ENCODE peak calls at places on chromosomes 16 and 17, in six cellular contexts. E, V, C, O, J and A are unnamed samples.

GRCh38 chr16:53372942-53373871 is 61.1 kb upstream of the RBL2 start:
- DNase-seq in C (peak; percentile 9), J (no peak), V (no peak), O (no peak), E (peak; percentile 75), A (no peak)

GRCh38 chr17:19676901-19677300 is 28.4 kb downstream of the ALDH3A2 start:
- DNase-seq in V (no peak), C (no peak), O (no peak), J (no peak), E (no peak), A (no peak)

GRCh38 chr16:87505834-87506233 is 13.0 kb upstream of the ZCCHC14 start:
- DNase-seq in E (no peak), J (no peak), C (no peak), V (no peak), O (no peak), A (no peak)

GRCh38 chr17:43314582-43314981 is 80.8 kb upstream of the RNU2-1 start:
- DNase-seq in V (no peak), C (no peak), O (no peak), E (no peak), J (no peak), A (peak; percentile 50)

GRCh38 chr17:50893183-50893993 is 27.2 kb upstream of the TOB1 start:
- DNase-seq in J (peak; percentile 12), O (peak; percentile 52), E (no peak), V (no peak), C (peak; percentile 68), A (peak; percentile 31)

GRCh38 chr17:50066995-50067394 is 11.1 kb downstream of the ITGA3 start:
- DNase-seq in E (no peak), O (no peak), C (no peak), J (no peak), V (no peak), A (no peak)

GRCh38 chr17:54771409-54771808 is 129.2 kb upstream of the TOM1L1 start:
- DNase-seq in E (no peak), O (no peak), C (no peak), V (no peak), J (no peak), A (no peak)

GRCh38 chr17:4854181-4854681 is 21.1 kb downstream of the MINK1 start:
- DNase-seq in V (no peak), O (peak; percentile 66), C (peak; percentile 31), E (no peak), J (no peak), A (no peak)

GRCh38 chr17:60135951-60136666 is 13.7 kb upstream of the CA4 start:
- DNase-seq in C (no peak), O (no peak), E (no peak), V (peak; percentile 13), J (no peak), A (no peak)

GRCh38 chr16:85046957-85047866 is 19.6 kb downstream of the KIAA0513 start:
- DNase-seq in E (no peak), J (no peak), O (no peak), C (no peak), V (peak; percentile 45), A (peak; percentile 35)

GRCh38 chr17:58643147-58643546 is 48.7 kb downstream of the TEX14 start:
- DNase-seq in O (peak; percentile 86), E (no peak), V (no peak), J (no peak), C (peak; percentile 57), A (peak; percentile 39)

GRCh38 chr17:58345500-58345899 is 6.5 kb downstream of the SUPT4H1 start:
- DNase-seq in J (no peak), E (no peak), C (no peak), O (no peak), V (no peak), A (no peak)

GRCh38 chr16:3999479-3999868 is 116.8 kb downstream of the ADCY9 start:
- DNase-seq in O (peak; percentile 81), V (peak; percentile 53), J (peak; percentile 95), E (no peak), C (peak; percentile 29), A (peak; percentile 61)

GRCh38 chr17:42617956-42618431 is 8.5 kb downstream of the TUBG1 start:
- DNase-seq in E (no peak), J (no peak), V (no peak), O (no peak), C (no peak), A (no peak)

GRCh38 chr17:32519769-32520701 is 33.2 kb downstream of the CDK5R1 start:
- DNase-seq in V (peak; percentile 31), O (no peak), E (peak; percentile 14), J (no peak), C (no peak), A (peak; percentile 35)

GRCh38 chr17:82806645-82807044 is 33.2 kb downstream of the ZNF750 start:
- DNase-seq in E (no peak), V (no peak), J (no peak), C (no peak), O (no peak), A (no peak)

GRCh38 chr16:68166264-68166663 is 69.7 kb downstream of the ESRP2 start:
- DNase-seq in C (no peak), J (no peak), V (no peak), O (no peak), E (no peak), A (no peak)

GRCh38 chr17:49217651-49218413 is 7.3 kb downstream of the ABI3 start:
- DNase-seq in O (no peak), E (no peak), J (no peak), C (no peak), V (peak; percentile 57), A (no peak)

GRCh38 chr17:8060274-8060673 is 21.4 kb downstream of the ALOX15B start:
- DNase-seq in E (peak; percentile 57), V (peak; percentile 52), J (peak; percentile 83), O (peak; percentile 65), C (peak; percentile 78), A (peak; percentile 79)

GRCh38 chr17:58330997-58331814 is 2.6 kb upstream of the TSPOAP1 start:
- DNase-seq in J (no peak), E (no peak), C (no peak), O (no peak), V (no peak), A (no peak)

GRCh38 chr17:42618442-42619150 is 9.1 kb downstream of the TUBG1 start:
- DNase-seq in V (peak; percentile 40), E (peak; percentile 53), J (peak; percentile 2), O (no peak), C (peak; percentile 65), A (peak; percentile 25)

GRCh38 chr17:76241205-76241539 is 879 bp upstream of the RNF157 start:
- DNase-seq in O (no peak), J (no peak), V (peak; percentile 60), C (no peak), E (no peak), A (no peak)

GRCh38 chr17:45092932-45093430 is 31.9 kb downstream of the NMT1 start:
- DNase-seq in C (peak; percentile 94), J (peak; percentile 25), O (peak; percentile 99), V (peak; percentile 90), E (no peak), A (peak; percentile 99)

GRCh38 chr17:13725286-13725990 is 123.7 kb upstream of the HS3ST3A1 start:
- DNase-seq in C (peak; percentile 47), E (no peak), O (peak; percentile 57), J (no peak), V (no peak), A (peak; percentile 73)

GRCh38 chr17:75009139-75009724 is 3.2 kb upstream of the MRPL58 start:
- DNase-seq in E (no peak), V (no peak), J (no peak), C (no peak), O (no peak), A (no peak)

GRCh38 chr16:12294471-12294870 is 317.9 kb downstream of the SNX29 start:
- DNase-seq in E (no peak), V (no peak), J (no peak), C (no peak), O (no peak), A (no peak)

GRCh38 chr17:62696256-62696655 is 68.8 kb downstream of the MRC2 start:
- DNase-seq in E (no peak), O (no peak), V (no peak), C (no peak), J (no peak), A (no peak)

GRCh38 chr16:29974291-29975133 is 844 bp downstream of the TAOK2 start:
- DNase-seq in V (peak; percentile 53), E (no peak), J (no peak), C (no peak), O (peak; percentile 12), A (peak; percentile 27)

GRCh38 chr16:48609453-48610023 is 442 bp downstream of the N4BP1 start:
- DNase-seq in C (peak; percentile 47), J (peak; percentile 41), E (peak; percentile 59), V (peak; percentile 82), O (peak; percentile 54), A (peak; percentile 63)

GRCh38 chr16:87062569-87063442 is 254.4 kb downstream of the C16orf95 start:
- DNase-seq in E (peak; percentile 30), C (peak; percentile 70), J (peak; percentile 82), V (peak; percentile 81), O (peak; percentile 67), A (peak; percentile 64)

GRCh38 chr17:56131431-56131830 is 21.8 kb upstream of the ANKFN1 start:
- DNase-seq in E (no peak), C (no peak), J (no peak), V (no peak), O (no peak), A (no peak)

GRCh38 chr16:51175081-51175480 is 24.0 kb upstream of the SALL1 start:
- DNase-seq in E (no peak), O (peak; percentile 70), V (no peak), J (no peak), C (no peak), A (peak; percentile 12)

GRCh38 chr16:67186550-67186950 is 2.8 kb upstream of the MATCAP1 start:
- DNase-seq in O (no peak), V (no peak), C (no peak), E (no peak), J (no peak), A (no peak)

GRCh38 chr16:49560018-49560830 is 186.6 kb downstream of the C16orf78 start:
- DNase-seq in J (no peak), C (no peak), V (peak; percentile 48), E (no peak), O (no peak), A (no peak)

GRCh38 chr16:57178793-57179212 is 7.0 kb downstream of the PSME3IP1 start:
- DNase-seq in C (no peak), J (no peak), O (peak; percentile 41), V (no peak), E (no peak), A (peak; percentile 78)